ENCODE peak calls at places on chromosome 21, in nine cellular contexts. I is HEK293T; K is COR-L47; S is progenitor cell of endocrine pancreas; N is stimulated activated CD4-positive, alpha-beta T cell treated with anti-CD3 and anti-CD28 coated beads, Interleukin-4, amount 100 ng/mL, for 4 hours; P is mesenteric fat pad; O is HT-29; X is AG04450; M is SHP77. R is an unnamed sample.

GRCh38 chr21:45695086-45695485 is 51.6 kb downstream of the PCBP3 start:
- DNase-seq in S (no peak), N (no peak), M (no peak), I (no peak), K (no peak), O (no peak), X (no peak), P (no peak), R (no peak)

GRCh38 chr21:42550817-42551216 is 37.2 kb downstream of the SLC37A1 start:
- DNase-seq in K (no peak), O (no peak), P (no peak), N (no peak), X (no peak), M (no peak), I (no peak), S (no peak), R (no peak)

GRCh38 chr21:29487154-29487553 is 188.4 kb downstream of the BACH1 start:
- DNase-seq in N (no peak), I (no peak), S (no peak), X (no peak), O (no peak), K (no peak), P (no peak), M (no peak), R (no peak)

GRCh38 chr21:29232601-29233541 is 65.9 kb upstream of the BACH1 start:
- DNase-seq in O (no peak), N (no peak), I (no peak), P (no peak), X (no peak), M (no peak), S (no peak), K (no peak), R (no peak)

GRCh38 chr21:44521301-44521927 is 18.6 kb downstream of the KRTAP10-1 start:
- DNase-seq in K (no peak), P (peak), S (no peak), I (no peak), M (no peak), O (no peak), N (no peak), X (no peak), R (no peak)

GRCh38 chr21:34222031-34222335 is 141.8 kb upstream of the KCNE2 start:
- DNase-seq in K (no peak), M (no peak), S (no peak), X (no peak), O (no peak), N (no peak), I (no peak), P (no peak), R (no peak)

GRCh38 chr21:28283652-28284490 is 708.8 kb downstream of the LTN1 start:
- DNase-seq in K (no peak), S (no peak), O (no peak), P (no peak), N (no peak), I (no peak), X (peak), M (no peak), R (no peak)

GRCh38 chr21:31255846-31256395 is 88.1 kb downstream of the TIAM1 start:
- DNase-seq in X (no peak), M (no peak), I (no peak), K (no peak), O (no peak), N (no peak), P (no peak), S (no peak), R (no peak)

GRCh38 chr21:26909972-26910371 is 56.9 kb downstream of the ADAMTS5 start:
- DNase-seq in M (no peak), I (no peak), P (no peak), K (peak), N (no peak), S (no peak), X (no peak), O (no peak), R (no peak)

GRCh38 chr21:42262826-42263225 is 43.9 kb downstream of the ABCG1 start:
- DNase-seq in M (peak), K (no peak), O (peak), P (no peak), X (no peak), S (no peak), I (no peak), N (no peak), R (no peak)

GRCh38 chr21:16046625-16047340 is 317.0 kb downstream of the USP25 start:
- DNase-seq in O (no peak), X (no peak), I (no peak), K (no peak), P (no peak), S (no peak), M (no peak), N (no peak), R (no peak)

GRCh38 chr21:45075606-45076244 is 1.3 kb downstream of the ADARB1 start:
- DNase-seq in M (no peak), X (no peak), P (no peak), N (no peak), I (no peak), S (no peak), O (no peak), K (no peak), R (no peak)

GRCh38 chr21:44820851-44821250 is 3.0 kb upstream of the SUMO3 start:
- DNase-seq in P (no peak), M (no peak), S (no peak), K (no peak), N (no peak), X (no peak), O (no peak), I (no peak), R (no peak)

GRCh38 chr21:42653492-42654061 is at the start of gene PDE9A:
- DNase-seq in O (no peak), X (no peak), N (peak), S (peak), M (no peak), K (peak), I (peak), P (no peak), R (no peak)

GRCh38 chr21:26041441-26042180 is 129.0 kb downstream of the APP start:
- DNase-seq in X (no peak), M (no peak), K (no peak), I (no peak), N (no peak), O (no peak), P (no peak), S (no peak), R (no peak)

GRCh38 chr21:35051287-35051818 is 2.3 kb upstream of the RUNX1 start:
- DNase-seq in O (peak), K (no peak), N (peak), I (peak), M (peak), S (peak), P (no peak), X (no peak), R (peak)

GRCh38 chr21:46543306-46543705 is 61.6 kb downstream of the S100B start:
- DNase-seq in K (no peak), N (no peak), P (no peak), S (no peak), X (no peak), M (no peak), O (no peak), I (no peak), R (no peak)

GRCh38 chr21:43797925-43798715 is 8.7 kb downstream of the RRP1 start:
- DNase-seq in K (no peak), O (no peak), X (no peak), N (no peak), I (no peak), M (no peak), P (no peak), S (no peak), R (no peak)

GRCh38 chr21:43332872-43333300 is 94.0 kb downstream of the SIK1 start:
- DNase-seq in M (peak), N (no peak), S (no peak), I (no peak), P (no peak), K (no peak), O (no peak), X (no peak), R (no peak)

GRCh38 chr21:41685511-41686149 is 81.2 kb downstream of the RIPK4 start:
- DNase-seq in K (no peak), X (no peak), N (no peak), S (no peak), P (no peak), I (no peak), O (no peak), M (no peak), R (no peak)

GRCh38 chr21:42403611-42404231 is at the start of gene UBASH3A:
- DNase-seq in O (no peak), K (no peak), S (no peak), N (peak), X (no peak), M (no peak), P (peak), I (no peak), R (no peak)

R was measured in NCI-H510A.